ENCODE peak calls at places on chromosomes 1 and 21, in four cellular contexts. H, O, Y and S are unnamed samples.

GRCh38 chr21:37060296-37060695 is 12.6 kb downstream of the PIGP start:
- DNase-seq in H (no peak), Y (peak; percentile 99), O (no peak), S (no peak)

GRCh38 chr1:219587817-219588561 is 24.9 kb downstream of the ZC3H11B start:
- DNase-seq in O (no peak), Y (peak; percentile 80), H (no peak), S (no peak)

GRCh38 chr1:11535761-11536572 is 57.0 kb downstream of the DISP3 start:
- DNase-seq in O (no peak), Y (no peak), H (no peak), S (no peak)

GRCh38 chr1:236334893-236335545 is 53.3 kb upstream of the ERO1B start:
- DNase-seq in O (no peak), Y (no peak), H (no peak), S (no peak)

GRCh38 chr1:171585715-171586114 is 36.3 kb upstream of the MYOCOS start:
- DNase-seq in H (no peak), O (no peak), Y (no peak), S (no peak)

GRCh38 chr1:222127526-222128152 is 385.8 kb upstream of the DUSP10 start:
- DNase-seq in Y (no peak), H (no peak), O (no peak), S (no peak)

GRCh38 chr1:159854101-159854692 is 8.3 kb downstream of the VSIG8 start:
- DNase-seq in Y (peak; percentile 50), H (peak; percentile 86), O (peak; percentile 87), S (no peak)

GRCh38 chr1:236069796-236070195 is 4.9 kb upstream of the NID1 start:
- DNase-seq in H (no peak), O (no peak), Y (no peak), S (no peak)

GRCh38 chr1:207454046-207454964 is at the start of gene CR2:
- DNase-seq in O (no peak), H (peak; percentile 16), Y (peak; percentile 5), S (peak; percentile 17)

GRCh38 chr1:207805841-207806421 is 54.1 kb downstream of the CD46 start:
- DNase-seq in H (peak; percentile 85), Y (peak; percentile 96), O (peak; percentile 90), S (no peak)

GRCh38 chr1:155932085-155932484 is 2.1 kb downstream of the KHDC4 start:
- DNase-seq in Y (no peak), H (no peak), O (no peak), S (no peak)

GRCh38 chr1:3272321-3273045 is 182.0 kb upstream of the ARHGEF16 start:
- DNase-seq in Y (no peak), O (no peak), H (no peak), S (no peak)

GRCh38 chr1:215635827-215636226 is 68.7 kb downstream of the KCTD3 start:
- DNase-seq in H (no peak), O (no peak), Y (no peak), S (no peak)

GRCh38 chr1:25232866-25233784 is 823 bp upstream of the SYF2 start:
- DNase-seq in H (peak; percentile 70), Y (peak; percentile 97), O (peak; percentile 92), S (peak; percentile 51)

GRCh38 chr1:90114521-90115141 is 119.7 kb downstream of the ZNF326 start:
- DNase-seq in Y (peak; percentile 77), O (no peak), H (no peak), S (no peak)

GRCh38 chr1:153649137-153649866 is 9.2 kb upstream of the SNAPIN start:
- DNase-seq in Y (no peak), O (peak; percentile 73), H (no peak), S (no peak)

GRCh38 chr1:226871636-226872327 is 1.4 kb downstream of the PSEN2 start:
- DNase-seq in H (no peak), Y (no peak), O (no peak), S (no peak)

GRCh38 chr1:44994306-44994898 is 8.0 kb upstream of the EIF2B3 start:
- DNase-seq in O (no peak), Y (no peak), H (no peak), S (no peak)

GRCh38 chr21:34135330-34135729 is 62.0 kb downstream of the MRPS6 start:
- DNase-seq in Y (no peak), H (no peak), O (no peak), S (no peak)

GRCh38 chr21:34133392-34133791 is 60.0 kb downstream of the MRPS6 start:
- DNase-seq in H (no peak), Y (no peak), O (no peak), S (no peak)

GRCh38 chr21:34132202-34132601 is 58.8 kb downstream of the MRPS6 start:
- DNase-seq in O (no peak), Y (no peak), H (no peak), S (no peak)

GRCh38 chr21:34132905-34133304 is 59.5 kb downstream of the MRPS6 start:
- DNase-seq in H (no peak), Y (no peak), O (no peak), S (no peak)

GRCh38 chr21:34133802-34134201 is 60.4 kb downstream of the MRPS6 start:
- DNase-seq in H (no peak), O (no peak), Y (no peak), S (no peak)
- TF ChIP-seq CTCF in H (peak; percentile 23), O (no peak), Y (peak; percentile 46), S (no peak)

GRCh38 chr1:92484472-92485373 is 2.0 kb downstream of the GFI1 start:
- DNase-seq in O (peak; percentile 79), H (no peak), Y (no peak), S (peak; percentile 47)

GRCh38 chr1:92484171-92484471 is 2.6 kb downstream of the GFI1 start:
- DNase-seq in H (no peak), Y (no peak), O (no peak), S (no peak)

GRCh38 chr1:92487078-92487605 is 417 bp upstream of the GFI1 start:
- DNase-seq in Y (no peak), H (no peak), O (no peak), S (no peak)

GRCh38 chr1:92486251-92487077 is at the start of gene GFI1:
- DNase-seq in O (no peak), Y (no peak), H (peak; percentile 29), S (peak; percentile 63)

DNA sequence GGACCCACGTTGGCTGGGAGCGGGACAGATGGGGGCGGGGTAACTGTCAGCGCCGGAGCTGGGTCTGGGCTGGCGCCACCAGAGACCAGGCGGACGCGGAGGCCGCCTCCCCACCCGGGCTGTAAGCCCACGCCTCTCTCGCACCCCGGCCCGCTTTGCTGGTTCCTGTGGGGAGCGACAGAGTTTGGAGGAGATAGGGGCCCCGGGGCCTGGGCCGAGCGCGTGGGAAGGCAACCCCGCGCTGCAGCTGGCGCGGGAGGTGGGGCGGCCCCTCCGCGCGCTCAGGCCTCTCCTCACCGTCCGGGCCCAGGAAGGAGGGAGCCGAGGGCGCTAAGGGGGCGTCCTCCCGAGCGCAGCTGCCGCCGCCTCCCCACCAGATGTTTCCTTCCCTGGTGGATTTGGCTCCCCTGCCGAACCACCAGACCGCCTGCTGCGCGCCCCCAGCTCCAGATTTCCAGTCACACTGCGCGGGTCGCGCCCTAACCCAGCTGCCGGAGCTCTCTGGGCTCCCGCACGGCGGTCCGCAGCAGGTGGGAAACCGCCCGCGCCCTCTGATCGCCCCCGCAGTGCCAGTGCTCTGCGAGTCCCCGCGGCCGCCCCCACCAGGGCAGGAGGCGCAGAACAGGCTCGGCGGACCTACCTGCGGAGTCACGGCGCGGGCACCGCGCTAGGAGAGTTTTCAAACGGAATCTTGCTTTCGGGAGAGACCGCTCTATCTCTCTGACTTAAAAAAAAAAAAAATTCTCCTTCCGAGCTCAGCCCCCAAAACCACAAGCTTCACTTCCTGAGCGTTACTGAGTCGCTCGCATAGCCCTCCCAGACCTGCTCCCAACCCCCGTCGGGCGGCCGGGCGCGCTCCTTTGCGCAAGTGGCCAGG is 1.1 kb downstream of the GFI1 start:
- DNase-seq in Y (peak; percentile 85), H (peak; percentile 34), O (no peak), S (peak; percentile 73)
- TF ChIP-seq CTCF in Y (peak; percentile 45), H (peak; percentile 24), O (no peak), S (peak; percentile 60)

GRCh38 chr21:31780944-31781343 is 49.0 kb upstream of the SCAF4 start:
- DNase-seq in H (no peak), O (no peak), Y (peak; percentile 12), S (no peak)
- TF ChIP-seq CTCF in H (no peak), O (no peak), Y (peak; percentile 11), S (no peak)

DNA sequence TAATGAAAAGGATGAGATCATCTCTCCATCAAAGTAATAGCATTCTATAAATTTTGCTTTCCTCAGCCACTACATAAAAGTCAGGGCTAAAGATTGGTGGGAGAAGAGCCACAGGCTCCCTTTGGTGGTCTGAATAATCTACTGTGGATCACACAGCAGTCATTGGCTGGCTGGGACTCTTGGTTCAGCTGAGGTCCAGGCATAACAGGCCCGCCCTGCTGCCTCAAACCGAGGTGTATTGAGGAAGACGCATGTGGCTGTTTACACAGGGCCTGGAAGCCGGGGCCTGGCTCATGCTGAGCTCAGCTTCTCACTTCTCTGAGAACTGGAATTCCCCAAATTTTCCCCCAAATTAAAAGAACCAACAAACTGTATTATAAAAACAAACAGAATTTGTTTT is 139.2 kb downstream of the PTPRC start:
- DNase-seq in Y (peak; percentile 66), H (no peak), O (no peak), S (no peak)
- TF ChIP-seq CTCF in Y (no peak), H (no peak), O (no peak), S (no peak)

GRCh38 chr1:30328401-30329262 is 394.8 kb downstream of the MATN1 start:
- DNase-seq in O (peak; percentile 18), H (no peak), Y (no peak), S (no peak)

GRCh38 chr1:30331415-30332065 is 391.8 kb downstream of the MATN1 start:
- DNase-seq in O (no peak), Y (no peak), H (no peak), S (no peak)

GRCh38 chr1:30329263-30329753 is 394.1 kb downstream of the MATN1 start:
- DNase-seq in H (no peak), O (no peak), Y (no peak), S (no peak)

GRCh38 chr1:30330644-30331043 is 392.7 kb downstream of the MATN1 start:
- DNase-seq in H (no peak), O (no peak), Y (no peak), S (no peak)

GRCh38 chr1:30329802-30330557 is 393.4 kb downstream of the MATN1 start:
- DNase-seq in O (no peak), Y (no peak), H (no peak), S (no peak)
- TF ChIP-seq CTCF in O (no peak), Y (no peak), H (no peak), S (no peak)